ENCODE peak calls at places on chromosomes 13 and 19, in eight cellular contexts. Z is NCI-H69, Y is breast epithelium, P is neural crest cell, K is dermis blood vessel endothelial cell, V is C1 segment of cervical spinal cord, S is GM23248, R is M059J. A is an unnamed sample.

GRCh38 chr19:38046254-38047047 is 139.4 kb downstream of the SIPA1L3 start:
- DNase-seq in Z (no peak), Y (no peak), P (no peak), K (no peak), V (no peak), S (no peak), R (no peak), A (no peak)

GRCh38 chr13:106523566-106523965 is 11.9 kb downstream of the EFNB2 start:
- DNase-seq in Z (peak; percentile 84), Y (no peak), P (no peak), K (peak; percentile 29), V (no peak), S (no peak), R (peak; percentile 25), A (peak; percentile 92)

GRCh38 chr13:42266464-42266863 is 5.5 kb upstream of the AKAP11 start:
- DNase-seq in Z (peak; percentile 4), Y (no peak), P (no peak), K (peak; percentile 92), V (no peak), S (peak; percentile 43), R (peak; percentile 18), A (no peak)

GRCh38 chr19:28294395-28294794 is 918.6 kb downstream of the UQCRFS1 start:
- DNase-seq in Z (no peak), Y (no peak), P (no peak), K (peak; percentile 45), V (no peak), S (peak; percentile 88), R (no peak), A (no peak)

GRCh38 chr13:23634897-23635296 is 64.7 kb downstream of the TNFRSF19 start:
- DNase-seq in Z (no peak), Y (no peak), P (no peak), K (no peak), V (no peak), S (no peak), R (no peak), A (no peak)

GRCh38 chr19:3599776-3600183 is 6.9 kb downstream of the TBXA2R start:
- DNase-seq in Z (no peak), Y (no peak), P (no peak), K (peak; percentile 33), V (no peak), S (no peak), R (no peak), A (no peak)

GRCh38 chr19:49555600-49556411 is 24.6 kb downstream of the NOSIP start:
- DNase-seq in Z (peak; percentile 57), Y (no peak), P (peak; percentile 21), K (peak; percentile 59), V (no peak), S (peak; percentile 79), R (no peak), A (peak; percentile 86)

GRCh38 chr19:47839411-47839810 is 17.7 kb downstream of the CRX start:
- DNase-seq in Z (no peak), Y (no peak), P (no peak), K (no peak), V (no peak), S (no peak), R (no peak), A (no peak)

GRCh38 chr19:3163230-3163886 is 15.2 kb upstream of the S1PR4 start:
- DNase-seq in Z (peak; percentile 86), Y (no peak), P (peak; percentile 62), K (peak; percentile 81), V (peak; percentile 19), S (peak; percentile 74), R (peak; percentile 69), A (peak; percentile 79)

GRCh38 chr19:4929186-4929585 is 19.9 kb downstream of the UHRF1 start:
- DNase-seq in Z (no peak), Y (no peak), P (no peak), K (no peak), V (no peak), S (peak; percentile 88), R (no peak), A (no peak)

GRCh38 chr19:2797280-2797679 is 12.0 kb downstream of the THOP1 start:
- DNase-seq in Z (no peak), Y (no peak), P (no peak), K (no peak), V (no peak), S (no peak), R (no peak), A (no peak)

GRCh38 chr13:47518530-47518929 is 482.5 kb downstream of the SUCLA2 start:
- DNase-seq in Z (no peak), Y (no peak), P (no peak), K (no peak), V (no peak), S (no peak), R (no peak), A (no peak)

GRCh38 chr13:50365300-50365682 is 350.0 kb downstream of the KCNRG start:
- DNase-seq in Z (peak; percentile 55), Y (no peak), P (no peak), K (peak; percentile 39), V (no peak), S (peak; percentile 16), R (no peak), A (no peak)

GRCh38 chr19:17097593-17098126 is 22.1 kb downstream of the MYO9B start:
- DNase-seq in Z (no peak), Y (no peak), P (no peak), K (peak; percentile 41), V (no peak), S (peak; percentile 66), R (peak; percentile 80), A (no peak)

GRCh38 chr13:29499766-29500165 is 95.7 kb downstream of the SLC7A1 start:
- DNase-seq in Z (no peak), Y (no peak), P (no peak), K (no peak), V (no peak), S (no peak), R (no peak), A (no peak)

GRCh38 chr19:2318923-2319322 is 9.5 kb downstream of the LSM7 start:
- DNase-seq in Z (no peak), Y (no peak), P (no peak), K (no peak), V (no peak), S (no peak), R (no peak), A (no peak)